ENCODE peak calls at places on chromosome 6, in ten cellular contexts. D, T, Q, V, Z, G, X, L, C and K are unnamed samples.

GRCh38 chr6:132088150-132088549 is 137.0 kb upstream of the CCN2 start:
- DNase-seq in D (no peak), T (no peak), Q (no peak), V (no peak), Z (no peak), G (no peak), X (no peak), L (no peak), C (no peak), K (no peak)

GRCh38 chr6:111997863-111998191 is 56.1 kb upstream of the CCN6 start:
- DNase-seq in D (no peak), T (no peak), Q (no peak), V (no peak), Z (no peak), G (no peak), X (no peak), L (no peak), C (no peak), K (no peak)

GRCh38 chr6:116316772-116317467 is 37.2 kb upstream of the TSPYL1 start:
- DNase-seq in D (no peak), T (no peak), Q (no peak), V (no peak), Z (no peak), G (no peak), X (no peak), L (no peak), C (no peak), K (no peak)

GRCh38 chr6:138972226-138972665 is 15.8 kb downstream of the REPS1 start:
- DNase-seq in D (no peak), T (peak; percentile 60), Q (no peak), V (peak; percentile 57), Z (no peak), G (no peak), X (no peak), L (no peak), C (peak; percentile 40), K (no peak)

GRCh38 chr6:106966671-106967522 is 7.6 kb downstream of the CD24 start:
- DNase-seq in D (no peak), T (no peak), Q (no peak), V (no peak), Z (no peak), G (no peak), X (no peak), L (no peak), C (no peak), K (no peak)

GRCh38 chr6:118558811-118559217 is 10.7 kb downstream of the PLN start:
- DNase-seq in D (no peak), T (peak; percentile 28), Q (no peak), V (no peak), Z (no peak), G (no peak), X (no peak), L (no peak), C (peak; percentile 71), K (no peak)

GRCh38 chr6:49339096-49339495 is 124.0 kb downstream of the MMUT start:
- DNase-seq in D (no peak), T (no peak), Q (no peak), V (no peak), Z (no peak), G (no peak), X (no peak), L (no peak), C (no peak), K (no peak)

GRCh38 chr6:87483929-87484328 is 11.2 kb downstream of the SLC35A1 start:
- DNase-seq in D (no peak), T (peak; percentile 68), Q (no peak), V (peak; percentile 24), Z (no peak), G (no peak), X (peak; percentile 95), L (no peak), C (no peak), K (peak; percentile 19)

GRCh38 chr6:75334266-75335040 is 49.9 kb upstream of the TMEM30A start:
- DNase-seq in D (no peak), T (peak; percentile 74), Q (no peak), V (no peak), Z (peak; percentile 14), G (no peak), X (no peak), L (no peak), C (peak; percentile 72), K (no peak)

GRCh38 chr6:63773200-63773599 is 137.6 kb downstream of the PHF3 start:
- DNase-seq in D (no peak), T (no peak), Q (no peak), V (no peak), Z (no peak), G (no peak), X (no peak), L (no peak), C (no peak), K (no peak)

GRCh38 chr6:91167846-91168245 is 581.0 kb upstream of the MAP3K7 start:
- DNase-seq in D (no peak), T (no peak), Q (no peak), V (no peak), Z (no peak), G (no peak), X (no peak), L (no peak), C (no peak), K (no peak)

GRCh38 chr6:32060966-32061655 is 22.9 kb downstream of the CYP21A2 start:
- DNase-seq in D (no peak), T (peak; percentile 6), Q (no peak), V (peak; percentile 52), Z (no peak), G (no peak), X (no peak), L (no peak), C (no peak), K (no peak)

GRCh38 chr6:134512946-134513345 is 195.0 kb upstream of the SGK1 start:
- DNase-seq in D (no peak), T (peak; percentile 30), Q (no peak), V (no peak), Z (peak; percentile 94), G (no peak), X (no peak), L (no peak), C (peak; percentile 71), K (no peak)

GRCh38 chr6:144286503-144287393 is 1.6 kb downstream of the UTRN start:
- DNase-seq in D (peak; percentile 55), T (peak; percentile 94), Q (no peak), V (peak; percentile 89), Z (no peak), G (peak; percentile 2), X (no peak), L (peak; percentile 62), C (peak; percentile 95), K (peak; percentile 18)